ENCODE peak calls at places on chromosomes 16 and 17, in nine cellular contexts. M is left lung; H is brain microvascular endothelial cell; K is tibial artery; I is CD8-positive, alpha-beta T cell; T is PC-3; E is AG10803; P is Peyer's patch; Q is bronchial epithelial cell. J is an unnamed sample.

GRCh38 chr17:32769846-32770245 is 107.1 kb downstream of the MYO1D start:
- DNase-seq in M (no peak), T (peak), Q (peak), P (no peak), I (no peak), E (no peak), H (no peak), K (no peak), J (no peak)

GRCh38 chr16:55499951-55500350 is 8.9 kb upstream of the LPCAT2 start:
- DNase-seq in T (peak), H (peak), I (no peak), E (peak), Q (peak), M (no peak), K (peak), P (no peak), J (peak)

GRCh38 chr16:51657844-51658243 is 506.8 kb upstream of the SALL1 start:
- DNase-seq in P (no peak), M (no peak), E (no peak), Q (no peak), I (no peak), H (no peak), T (no peak), K (no peak), J (no peak)

GRCh38 chr17:17164156-17164555 is 42.0 kb downstream of the PLD6 start:
- DNase-seq in I (no peak), T (no peak), Q (no peak), H (no peak), P (no peak), M (no peak), E (no peak), K (no peak), J (no peak)

GRCh38 chr16:89113661-89114060 is 20.0 kb downstream of the ACSF3 start:
- DNase-seq in H (no peak), E (no peak), K (no peak), P (peak), I (no peak), T (no peak), Q (no peak), M (peak), J (no peak)

GRCh38 chr16:81891734-81892364 is 112.8 kb downstream of the PLCG2 start:
- DNase-seq in M (no peak), K (no peak), H (peak), Q (peak), I (no peak), P (no peak), T (peak), E (no peak), J (no peak)

GRCh38 chr17:66957951-66958579 is 6.4 kb upstream of the CACNG4 start:
- DNase-seq in E (no peak), P (no peak), M (no peak), I (no peak), K (no peak), H (peak), Q (no peak), T (peak), J (no peak)

GRCh38 chr17:17523001-17523713 is 27.0 kb upstream of the RASD1 start:
- DNase-seq in H (no peak), I (no peak), Q (no peak), K (no peak), P (no peak), E (no peak), M (no peak), T (no peak), J (no peak)

GRCh38 chr16:11302977-11303376 is 21.8 kb upstream of the PRM1 start:
- DNase-seq in Q (peak), K (no peak), H (no peak), M (no peak), I (no peak), T (no peak), P (no peak), E (no peak), J (no peak)

GRCh38 chr16:54199486-54200160 is 87.0 kb downstream of the IRX3 start:
- DNase-seq in H (no peak), M (peak), P (no peak), K (no peak), I (no peak), Q (no peak), E (no peak), T (no peak), J (no peak)

GRCh38 chr17:78959803-78960202 is 19.9 kb downstream of the LGALS3BP start:
- DNase-seq in T (no peak), E (no peak), M (no peak), H (no peak), P (no peak), I (no peak), Q (no peak), K (no peak), J (no peak)

GRCh38 chr17:50114849-50115357 is 15.1 kb downstream of the SAMD14 start:
- DNase-seq in I (no peak), K (no peak), H (peak), T (peak), Q (peak), M (no peak), E (peak), P (peak), J (no peak)

GRCh38 chr16:57266531-57267268 is 17.8 kb downstream of the PLLP start:
- DNase-seq in T (no peak), K (no peak), Q (no peak), M (no peak), I (no peak), E (no peak), P (no peak), H (no peak), J (no peak)

GRCh38 chr17:32783602-32784001 is 93.3 kb downstream of the MYO1D start:
- DNase-seq in K (no peak), P (no peak), T (peak), E (peak), H (peak), I (no peak), Q (peak), M (no peak), J (no peak)

GRCh38 chr16:19135896-19136438 is 22.2 kb downstream of the ITPRIPL2 start:
- DNase-seq in H (no peak), E (peak), K (no peak), P (peak), T (peak), Q (peak), M (peak), I (no peak), J (no peak)

GRCh38 chr17:32483451-32484019 is 3.3 kb upstream of the CDK5R1 start:
- DNase-seq in E (peak), K (peak), H (peak), I (no peak), Q (peak), M (no peak), P (peak), T (peak), J (no peak)

GRCh38 chr17:6254036-6254435 is 180.9 kb downstream of the AIPL1 start:
- DNase-seq in T (peak), Q (peak), P (no peak), I (no peak), H (no peak), M (no peak), K (no peak), E (no peak), J (peak)

GRCh38 chr17:1002412-1002753 is 5.5 kb downstream of the TIMM22 start:
- DNase-seq in Q (no peak), M (no peak), E (no peak), K (no peak), H (peak), I (no peak), P (no peak), T (no peak), J (no peak)

GRCh38 chr17:73402466-73402865 is 90.7 kb upstream of the CDC42EP4 start:
- DNase-seq in H (no peak), E (no peak), K (no peak), M (no peak), Q (no peak), P (no peak), I (no peak), T (no peak), J (no peak)

GRCh38 chr16:70576431-70577255 is 53.0 kb downstream of the SF3B3 start:
- DNase-seq in T (peak), P (peak), Q (peak), I (no peak), M (no peak), K (peak), E (peak), H (peak), J (peak)

GRCh38 chr16:65754799-65755691 is 611.4 kb upstream of the CDH5 start:
- DNase-seq in Q (no peak), K (no peak), T (no peak), P (no peak), E (peak), M (no peak), I (no peak), H (no peak), J (no peak)

GRCh38 chr16:4514606-4515005 is 24.0 kb downstream of the CDIP1 start:
- DNase-seq in E (no peak), H (no peak), I (no peak), P (no peak), T (no peak), M (no peak), Q (no peak), K (no peak), J (no peak)

GRCh38 chr17:55311767-55312375 is 47.1 kb downstream of the HLF start:
- DNase-seq in Q (no peak), K (no peak), M (no peak), P (no peak), T (no peak), I (no peak), E (no peak), H (no peak), J (no peak)

GRCh38 chr16:87850009-87851006 is 19.0 kb downstream of the SLC7A5 start:
- DNase-seq in H (no peak), P (peak), T (peak), E (peak), I (peak), M (peak), K (no peak), Q (no peak), J (no peak)

GRCh38 chr16:23668225-23668624 is 10.5 kb upstream of the PLK1 start:
- DNase-seq in K (no peak), H (no peak), E (no peak), P (no peak), T (no peak), M (no peak), Q (no peak), I (no peak), J (no peak)

GRCh38 chr16:86740817-86741799 is 162.8 kb downstream of the FOXL1 start:
- DNase-seq in I (no peak), P (no peak), T (peak), H (peak), M (no peak), Q (peak), K (peak), E (peak), J (no peak)

GRCh38 chr16:22016927-22017326 is 9.0 kb downstream of the MOSMO start:
- DNase-seq in H (no peak), I (no peak), P (no peak), K (no peak), E (no peak), T (no peak), M (no peak), Q (no peak), J (no peak)

GRCh38 chr17:48671697-48672171 is 45.6 kb upstream of the HOXB9 start:
- DNase-seq in K (peak), H (peak), T (peak), Q (peak), I (peak), E (peak), P (peak), M (peak), J (peak)

GRCh38 chr17:34581446-34582184 is 2.2 kb downstream of the TMEM132E start:
- DNase-seq in H (no peak), T (no peak), P (no peak), Q (no peak), K (no peak), I (no peak), M (no peak), E (no peak), J (no peak)

GRCh38 chr17:49496183-49496865 is 1.2 kb downstream of the NGFR start:
- DNase-seq in E (peak), P (peak), T (peak), K (peak), Q (no peak), I (peak), H (no peak), M (peak), J (no peak)

GRCh38 chr17:32567511-32567910 is 80.7 kb downstream of the CDK5R1 start:
- DNase-seq in P (no peak), H (no peak), T (no peak), Q (peak), K (no peak), E (no peak), I (no peak), M (no peak), J (no peak)

GRCh38 chr17:77684803-77685580 is 273.5 kb upstream of the TNRC6C start:
- DNase-seq in E (no peak), T (no peak), M (no peak), I (no peak), K (no peak), P (peak), H (no peak), Q (no peak), J (no peak)

GRCh38 chr17:50541916-50542688 is 4.9 kb upstream of the SPATA20 start:
- DNase-seq in P (peak), M (peak), H (peak), I (peak), T (peak), Q (peak), K (peak), E (peak), J (no peak)

GRCh38 chr17:41667280-41668008 is 21.2 kb upstream of the EIF1 start:
- DNase-seq in T (no peak), E (no peak), I (no peak), M (no peak), H (no peak), Q (no peak), K (no peak), P (no peak), J (no peak)

GRCh38 chr17:79874329-79874981 is 35.2 kb upstream of the CBX4 start:
- DNase-seq in T (peak), K (no peak), P (peak), H (peak), E (peak), M (no peak), Q (peak), I (no peak), J (no peak)

GRCh38 chr17:17983376-17983775 is 10.7 kb downstream of the DRC3 start:
- DNase-seq in Q (no peak), I (no peak), H (no peak), K (no peak), P (no peak), M (no peak), T (no peak), E (no peak), J (no peak)

GRCh38 chr16:87851601-87852000 is 17.7 kb downstream of the SLC7A5 start:
- DNase-seq in K (no peak), E (no peak), M (no peak), Q (no peak), P (no peak), T (no peak), H (no peak), I (no peak), J (no peak)

GRCh38 chr16:16045311-16045710 is 95.9 kb downstream of the ABCC1 start:
- DNase-seq in M (no peak), H (no peak), E (no peak), I (no peak), P (no peak), Q (peak), K (no peak), T (peak), J (no peak)

GRCh38 chr16:16047761-16048160 is 98.3 kb downstream of the ABCC1 start:
- DNase-seq in K (no peak), I (no peak), H (no peak), M (no peak), Q (no peak), P (no peak), T (no peak), E (no peak), J (no peak)

GRCh38 chr16:16048904-16049582 is 99.6 kb downstream of the ABCC1 start:
- DNase-seq in M (no peak), I (no peak), E (no peak), H (no peak), T (no peak), K (no peak), Q (no peak), P (no peak), J (no peak)

GRCh38 chr16:16042076-16042475 is 92.7 kb downstream of the ABCC1 start:
- DNase-seq in E (peak), H (peak), T (no peak), P (no peak), Q (no peak), K (no peak), M (no peak), I (no peak), J (no peak)

GRCh38 chr16:16045879-16046278 is 96.5 kb downstream of the ABCC1 start:
- DNase-seq in T (no peak), E (no peak), I (no peak), H (no peak), M (no peak), P (no peak), Q (no peak), K (no peak), J (no peak)
- TF ChIP-seq CTCF in T (no peak), E (peak), I (no peak), H (no peak), M (no peak), P (no peak), Q (no peak), K (no peak), J (peak)

DNA sequence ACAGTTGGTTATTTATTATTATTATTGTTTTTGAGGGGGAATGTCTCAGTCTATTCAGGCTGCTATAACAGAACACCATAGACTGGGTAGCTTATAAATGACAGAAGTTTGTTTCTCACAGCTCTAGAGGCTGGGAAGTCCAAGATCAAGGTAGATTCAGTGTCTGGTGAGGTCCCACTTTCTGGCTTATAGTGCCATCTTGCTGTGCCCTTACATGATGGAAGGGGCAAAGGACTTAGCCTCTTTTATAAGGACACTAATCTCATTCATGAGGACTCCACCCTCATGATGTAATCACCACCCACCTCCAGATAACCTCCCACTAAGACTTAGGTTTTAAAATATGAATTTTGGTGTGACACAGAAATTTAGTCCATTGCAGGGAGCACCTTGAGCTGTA is 224.6 kb downstream of the HAPSTR1 start:
- DNase-seq in Q (no peak), M (no peak), K (no peak), E (no peak), I (no peak), H (no peak), P (no peak), T (no peak), J (no peak)
- H3K4me3 ChIP-seq in Q (no peak), M (no peak), K (no peak), E (no peak), I (no peak), H (no peak), P (no peak), T (no peak), J (no peak)

DNA sequence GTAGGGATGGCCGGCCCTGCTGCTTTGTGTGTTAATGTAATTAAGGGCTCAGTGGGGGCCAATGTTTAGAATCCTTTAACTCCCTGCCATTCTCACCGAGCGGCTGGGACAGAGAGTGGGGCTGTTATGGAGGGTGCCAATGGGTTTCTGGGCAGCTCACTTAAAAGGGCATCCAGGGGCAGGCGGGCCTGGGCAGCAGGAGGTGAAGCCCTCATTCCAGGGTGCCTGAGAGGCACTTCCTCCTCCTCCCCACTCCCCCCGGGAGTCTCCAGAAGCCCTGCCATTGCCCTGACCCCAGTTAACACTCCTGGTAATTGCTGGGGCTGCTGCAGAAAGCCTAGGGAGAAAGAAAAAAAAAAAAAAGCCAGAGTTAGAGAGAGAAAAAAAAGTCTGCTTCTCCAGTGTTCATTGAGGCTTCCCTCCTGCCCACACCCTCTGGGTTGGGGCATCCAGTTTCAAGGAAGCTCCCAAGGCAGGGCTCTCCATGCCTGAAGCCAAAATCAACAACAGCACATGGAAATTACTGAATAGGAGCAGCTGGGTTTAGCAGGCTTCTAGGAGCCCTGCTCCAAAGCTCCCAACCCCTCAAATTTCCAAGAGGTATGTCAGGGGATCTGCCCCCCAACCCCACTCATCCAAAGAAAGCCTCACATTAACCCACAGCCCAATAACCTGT is 28.0 kb downstream of the CUEDC1 start:
- DNase-seq in P (no peak), I (no peak), Q (no peak), K (no peak), E (peak), H (peak), T (peak), M (no peak), J (no peak)
- TF ChIP-seq CTCF in P (no peak), I (no peak), Q (no peak), K (no peak), E (no peak), H (no peak), T (no peak), M (no peak), J (no peak)

GRCh38 chr17:63474174-63474913 is 2.5 kb upstream of the ACE start:
- DNase-seq in T (peak), P (no peak), Q (no peak), E (no peak), I (no peak), K (no peak), M (no peak), H (no peak), J (no peak)

GRCh38 chr17:63474914-63475460 is 1.9 kb upstream of the ACE start:
- DNase-seq in I (no peak), E (no peak), P (no peak), T (no peak), H (no peak), K (no peak), Q (no peak), M (no peak), J (no peak)

GRCh38 chr17:63476494-63476856 is 386 bp upstream of the ACE start:
- DNase-seq in H (no peak), P (no peak), M (no peak), Q (no peak), T (peak), K (no peak), I (no peak), E (no peak), J (no peak)

GRCh38 chr17:63476857-63477470 is at the start of gene ACE:
- DNase-seq in T (peak), H (no peak), M (no peak), I (no peak), P (peak), Q (no peak), K (no peak), E (no peak), J (no peak)

DNA sequence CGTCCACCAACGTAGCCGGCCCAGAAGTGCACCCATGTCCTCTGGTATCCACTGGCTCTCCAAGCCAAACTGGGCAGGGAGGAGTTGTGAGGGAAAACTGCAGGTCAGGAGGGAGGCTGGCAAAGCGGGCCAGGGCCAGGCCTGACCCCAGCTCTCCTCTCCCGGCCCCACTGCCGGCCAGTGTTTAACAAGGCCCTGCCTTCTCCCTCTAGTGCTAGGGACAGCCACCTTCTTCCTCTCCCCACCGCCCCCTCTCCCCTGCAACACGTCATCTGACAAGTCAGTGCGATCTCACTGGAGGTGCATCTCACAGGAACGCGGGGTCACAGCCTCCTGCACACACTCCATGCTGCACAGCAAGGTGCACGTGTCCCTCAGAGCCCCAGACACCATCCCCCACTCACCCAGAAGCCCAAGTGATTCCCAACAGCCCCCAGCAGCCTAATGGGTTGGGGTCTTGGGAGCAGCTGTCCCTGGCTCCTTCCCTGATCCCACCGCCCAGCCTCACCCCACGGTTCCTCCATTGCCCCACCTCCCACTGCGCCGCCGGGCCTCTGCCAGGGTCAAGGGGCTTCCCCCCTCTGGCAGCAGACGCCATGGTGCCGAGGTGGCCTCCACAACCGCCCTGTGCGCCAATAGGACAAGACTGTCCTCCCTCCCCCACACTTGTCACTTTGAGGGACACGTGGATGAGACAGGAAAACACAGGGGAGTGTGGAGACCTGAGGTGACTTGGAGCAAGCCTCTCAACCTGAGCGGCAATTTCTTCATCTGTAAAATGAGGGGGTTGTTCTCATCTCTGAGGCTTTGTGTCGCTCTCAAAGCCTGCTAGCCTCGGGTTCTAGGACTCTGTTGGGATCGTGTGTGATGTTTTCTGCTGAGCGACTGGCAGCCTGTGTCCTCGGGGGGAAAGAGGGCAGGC is 1.1 kb upstream of the ACE start:
- DNase-seq in K (no peak), P (no peak), Q (no peak), I (no peak), T (no peak), M (no peak), E (no peak), H (no peak), J (no peak)
- H3K4me3 ChIP-seq in K (peak), P (peak), Q (no peak), I (no peak), T (no peak), M (peak), E (no peak), H (no peak), J (no peak)